ENCODE peak calls at places on chromosomes 1 and 21, in five cellular contexts. One of them, this sample, is unnamed.
A peak's percentile ranks its signal among the peaks of the same experiment; 100 is the strongest.

GRCh38 chr21:33998402-33998801 is 75.0 kb upstream of the MRPS6 start:
- DNase-seq in mesenchymal stem cell: no peak
- DNase-seq in H9: no peak
- DNase-seq in neuronal stem cell: no peak
- DNase-seq in H1: no peak
- DNase-seq in this sample: no peak

GRCh38 chr21:41711416-41712023 is 55.3 kb downstream of the RIPK4 start:
- DNase-seq in mesenchymal stem cell: no peak
- DNase-seq in H9: no peak
- DNase-seq in neuronal stem cell: no peak
- DNase-seq in H1: peak; percentile 60
- DNase-seq in this sample: no peak

GRCh38 chr1:170521818-170522217 is 10.1 kb upstream of the GORAB start:
- DNase-seq in mesenchymal stem cell: no peak
- DNase-seq in H1: no peak
- DNase-seq in neuronal stem cell: no peak
- DNase-seq in H9: no peak
- DNase-seq in this sample: no peak

GRCh38 chr1:46735708-46736324 is 16.9 kb upstream of the EFCAB14 start:
- DNase-seq in mesenchymal stem cell: peak; percentile 68
- DNase-seq in neuronal stem cell: peak; percentile 75
- DNase-seq in H1: peak; percentile 72
- DNase-seq in H9: peak; percentile 60
- DNase-seq in this sample: no peak

GRCh38 chr21:25568230-25568629 is 39.1 kb downstream of the MRPL39 start:
- DNase-seq in neuronal stem cell: no peak
- DNase-seq in H1: no peak
- DNase-seq in mesenchymal stem cell: peak; percentile 80
- DNase-seq in H9: no peak
- DNase-seq in this sample: no peak

GRCh38 chr1:22105611-22106207 is 37.2 kb downstream of the WNT4 start:
- DNase-seq in neuronal stem cell: peak; percentile 26
- DNase-seq in mesenchymal stem cell: peak; percentile 71
- DNase-seq in H1: no peak
- DNase-seq in H9: no peak
- DNase-seq in this sample: peak; percentile 33

GRCh38 chr1:64536836-64537490 is 67.0 kb downstream of the CACHD1 start:
- DNase-seq in H9: no peak
- DNase-seq in H1: no peak
- DNase-seq in neuronal stem cell: no peak
- DNase-seq in mesenchymal stem cell: no peak
- DNase-seq in this sample: no peak

GRCh38 chr1:19436716-19437476 is 48.4 kb downstream of the CAPZB start:
- DNase-seq in H9: no peak
- DNase-seq in mesenchymal stem cell: peak; percentile 69
- DNase-seq in neuronal stem cell: no peak
- DNase-seq in H1: no peak
- DNase-seq in this sample: peak; percentile 40

GRCh38 chr21:44596068-44596725 is 3.9 kb upstream of the KRTAP10-6 start:
- DNase-seq in H1: peak; percentile 39
- DNase-seq in neuronal stem cell: no peak
- DNase-seq in mesenchymal stem cell: no peak
- DNase-seq in H9: peak; percentile 23
- DNase-seq in this sample: no peak

GRCh38 chr21:46069719-46070279 is 28.1 kb upstream of the COL6A2 start:
- DNase-seq in neuronal stem cell: no peak
- DNase-seq in H9: peak; percentile 14
- DNase-seq in H1: no peak
- DNase-seq in mesenchymal stem cell: no peak
- DNase-seq in this sample: no peak

GRCh38 chr1:209652121-209652742 is at the start of gene LAMB3:
- DNase-seq in neuronal stem cell: no peak
- DNase-seq in H9: no peak
- DNase-seq in H1: no peak
- DNase-seq in mesenchymal stem cell: no peak
- DNase-seq in this sample: peak; percentile 78

GRCh38 chr1:70411360-70411844 is 334 bp downstream of the CTH start:
- DNase-seq in mesenchymal stem cell: no peak
- DNase-seq in H9: no peak
- DNase-seq in neuronal stem cell: no peak
- DNase-seq in H1: no peak
- DNase-seq in this sample: peak; percentile 50

GRCh38 chr1:25432749-25433388 is 2.2 kb downstream of the MACO1 start:
- DNase-seq in mesenchymal stem cell: no peak
- DNase-seq in neuronal stem cell: no peak
- DNase-seq in H9: no peak
- DNase-seq in H1: no peak
- DNase-seq in this sample: no peak

GRCh38 chr1:87927391-87928073 is 598.9 kb downstream of the LMO4 start:
- DNase-seq in H9: no peak
- DNase-seq in H1: no peak
- DNase-seq in mesenchymal stem cell: no peak
- DNase-seq in neuronal stem cell: no peak
- DNase-seq in this sample: no peak

GRCh38 chr1:168603501-168604107 is 27.2 kb downstream of the XCL1 start:
- DNase-seq in mesenchymal stem cell: peak; percentile 70
- DNase-seq in neuronal stem cell: peak; percentile 58
- DNase-seq in H9: peak; percentile 86
- DNase-seq in H1: peak; percentile 82
- DNase-seq in this sample: peak; percentile 55

GRCh38 chr1:92638498-92638897 is 146.4 kb downstream of the EVI5 start:
- DNase-seq in H9: no peak
- DNase-seq in neuronal stem cell: no peak
- DNase-seq in H1: no peak
- DNase-seq in mesenchymal stem cell: no peak
- DNase-seq in this sample: no peak

GRCh38 chr1:2820731-2821372 is 19.4 kb upstream of the TTC34 start:
- DNase-seq in H1: no peak
- DNase-seq in H9: no peak
- DNase-seq in mesenchymal stem cell: no peak
- DNase-seq in neuronal stem cell: no peak
- DNase-seq in this sample: no peak

GRCh38 chr1:36872126-36872754 is 162.1 kb downstream of the GRIK3 start:
- DNase-seq in H9: no peak
- DNase-seq in mesenchymal stem cell: no peak
- DNase-seq in neuronal stem cell: no peak
- DNase-seq in H1: no peak
- DNase-seq in this sample: no peak

GRCh38 chr1:217029311-217030157 is 306.3 kb upstream of the ESRRG start:
- DNase-seq in H1: no peak
- DNase-seq in H9: no peak
- DNase-seq in neuronal stem cell: no peak
- DNase-seq in mesenchymal stem cell: peak; percentile 50
- DNase-seq in this sample: peak; percentile 39

GRCh38 chr21:45460611-45461368 is 55.8 kb downstream of the COL18A1 start:
- DNase-seq in mesenchymal stem cell: peak; percentile 91
- DNase-seq in neuronal stem cell: no peak
- DNase-seq in H1: no peak
- DNase-seq in H9: no peak
- DNase-seq in this sample: no peak

GRCh38 chr1:29563092-29563491 is 326.8 kb downstream of the PTPRU start:
- DNase-seq in neuronal stem cell: no peak
- DNase-seq in mesenchymal stem cell: no peak
- DNase-seq in H1: no peak
- DNase-seq in H9: no peak
- DNase-seq in this sample: no peak

GRCh38 chr1:157136133-157136532 is 2.1 kb downstream of the ETV3 start:
- DNase-seq in neuronal stem cell: no peak
- DNase-seq in mesenchymal stem cell: no peak
- DNase-seq in H1: no peak
- DNase-seq in H9: no peak
- DNase-seq in this sample: peak; percentile 22

GRCh38 chr1:206828061-206828460 is 37.4 kb upstream of the IL20 start:
- DNase-seq in mesenchymal stem cell: peak; percentile 35
- DNase-seq in H1: no peak
- DNase-seq in neuronal stem cell: no peak
- DNase-seq in H9: no peak
- DNase-seq in this sample: no peak

GRCh38 chr1:206824327-206824726 is 41.1 kb upstream of the IL20 start:
- DNase-seq in mesenchymal stem cell: peak; percentile 29
- DNase-seq in neuronal stem cell: no peak
- DNase-seq in H1: no peak
- DNase-seq in H9: no peak
- DNase-seq in this sample: no peak

GRCh38 chr1:206823725-206824124 is 41.7 kb upstream of the IL20 start:
- DNase-seq in neuronal stem cell: no peak
- DNase-seq in H9: no peak
- DNase-seq in mesenchymal stem cell: peak; percentile 36
- DNase-seq in H1: no peak
- DNase-seq in this sample: no peak

GRCh38 chr1:206828765-206829164 is 36.7 kb upstream of the IL20 start:
- DNase-seq in H1: no peak
- DNase-seq in mesenchymal stem cell: no peak
- DNase-seq in neuronal stem cell: no peak
- DNase-seq in H9: no peak
- DNase-seq in this sample: no peak

DNA sequence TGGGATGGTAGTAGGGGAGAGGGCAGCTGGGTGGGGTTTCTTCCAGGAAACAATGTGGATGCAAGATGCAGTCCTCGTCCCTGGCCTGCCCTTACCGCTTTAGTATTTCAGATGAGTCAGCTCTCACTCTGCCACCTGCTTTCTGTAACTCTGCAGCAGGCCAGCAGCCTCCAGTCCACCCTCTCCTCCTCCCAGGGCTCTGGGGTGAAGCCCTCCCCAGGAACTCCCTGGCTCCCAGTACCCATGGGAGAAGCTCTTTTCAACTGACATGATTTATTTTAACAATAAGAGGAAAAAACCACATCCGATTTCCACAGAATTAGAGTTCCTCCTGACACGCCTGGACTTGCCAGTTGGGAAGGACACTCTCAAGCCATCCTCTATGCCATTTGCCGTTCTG is 39.0 kb upstream of the IL20 start:
- DNase-seq in mesenchymal stem cell: peak; percentile 91
- DNase-seq in H9: no peak
- DNase-seq in neuronal stem cell: no peak
- DNase-seq in H1: no peak
- DNase-seq in this sample: no peak
- H3K14ac ChIP-seq in mesenchymal stem cell: no peak overlapping the region
- H3K14ac ChIP-seq in H9: no peak overlapping the region
- H3K14ac ChIP-seq in neuronal stem cell: no peak overlapping the region
- H3K14ac ChIP-seq in H1: no peak overlapping the region
- H3K14ac ChIP-seq in this sample: no peak overlapping the region

DNA sequence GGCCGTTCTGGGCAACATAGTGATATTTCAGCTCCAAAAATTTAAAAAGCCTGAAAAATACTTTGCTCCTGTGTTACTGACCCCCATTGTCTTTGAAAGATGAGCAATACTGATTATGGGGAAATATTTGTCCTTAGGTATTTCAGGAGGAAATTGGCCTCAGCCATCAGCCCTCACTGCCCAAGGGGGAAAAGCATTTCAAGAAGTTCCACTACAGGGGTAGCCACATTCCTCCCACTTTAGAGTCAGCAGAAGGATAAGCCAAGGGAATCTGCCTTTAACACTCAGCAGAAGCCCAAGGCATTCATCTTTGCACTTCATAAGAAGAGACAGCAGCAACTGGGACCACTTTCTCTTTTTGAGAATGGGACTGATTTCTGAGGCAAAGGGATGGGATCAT is 40.5 kb upstream of the ZNF326 start:
- DNase-seq in mesenchymal stem cell: no peak
- DNase-seq in H1: peak; percentile 35
- DNase-seq in neuronal stem cell: no peak
- DNase-seq in H9: no peak
- DNase-seq in this sample: peak; percentile 94
- H3K14ac ChIP-seq in mesenchymal stem cell: no peak overlapping the region
- H3K14ac ChIP-seq in H1: no peak overlapping the region
- H3K14ac ChIP-seq in neuronal stem cell: no peak overlapping the region
- H3K14ac ChIP-seq in H9: no peak overlapping the region
- H3K14ac ChIP-seq in this sample: no peak overlapping the region

GRCh38 chr1:206725053-206725963 is 40.6 kb downstream of the MAPKAPK2 start:
- DNase-seq in mesenchymal stem cell: peak; percentile 60
- DNase-seq in H1: peak; percentile 77
- DNase-seq in neuronal stem cell: peak; percentile 32
- DNase-seq in H9: peak; percentile 73
- DNase-seq in this sample: peak; percentile 53

GRCh38 chr1:206727981-206728380 is 42.6 kb upstream of the IL19 start:
- DNase-seq in H9: no peak
- DNase-seq in neuronal stem cell: no peak
- DNase-seq in H1: no peak
- DNase-seq in mesenchymal stem cell: no peak
- DNase-seq in this sample: no peak

GRCh38 chr1:206729050-206729449 is 41.5 kb upstream of the IL19 start:
- DNase-seq in mesenchymal stem cell: no peak
- DNase-seq in H1: no peak
- DNase-seq in H9: no peak
- DNase-seq in neuronal stem cell: no peak
- DNase-seq in this sample: no peak

GRCh38 chr1:206729507-206729906 is 41.1 kb upstream of the IL19 start:
- DNase-seq in mesenchymal stem cell: no peak
- DNase-seq in neuronal stem cell: no peak
- DNase-seq in H9: no peak
- DNase-seq in H1: no peak
- DNase-seq in this sample: no peak

DNA sequence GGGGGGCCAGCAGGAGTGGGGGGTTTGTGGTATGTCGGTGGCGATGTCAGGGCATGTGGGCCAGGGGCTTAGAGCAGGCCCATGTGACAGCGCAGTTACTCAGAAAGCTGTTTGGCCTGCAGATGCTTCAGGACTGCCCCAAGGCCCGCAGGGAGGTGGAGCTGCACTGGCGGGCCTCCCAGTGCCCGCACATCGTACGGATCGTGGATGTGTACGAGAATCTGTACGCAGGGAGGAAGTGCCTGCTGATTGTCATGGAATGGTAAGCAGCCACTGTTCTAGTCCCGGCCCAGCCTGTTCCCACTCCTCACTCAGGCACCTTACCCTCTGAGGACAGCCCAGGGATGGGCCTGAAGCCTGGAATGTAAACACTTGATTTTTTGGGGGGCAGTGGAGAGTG is 42.0 kb upstream of the IL19 start:
- DNase-seq in neuronal stem cell: no peak
- DNase-seq in mesenchymal stem cell: no peak
- DNase-seq in H1: no peak
- DNase-seq in H9: no peak
- DNase-seq in this sample: no peak
- H3K14ac ChIP-seq in neuronal stem cell: no peak overlapping the region
- H3K14ac ChIP-seq in mesenchymal stem cell: no peak overlapping the region
- H3K14ac ChIP-seq in H1: no peak overlapping the region
- H3K14ac ChIP-seq in H9: no peak overlapping the region
- H3K14ac ChIP-seq in this sample: no peak overlapping the region

DNA sequence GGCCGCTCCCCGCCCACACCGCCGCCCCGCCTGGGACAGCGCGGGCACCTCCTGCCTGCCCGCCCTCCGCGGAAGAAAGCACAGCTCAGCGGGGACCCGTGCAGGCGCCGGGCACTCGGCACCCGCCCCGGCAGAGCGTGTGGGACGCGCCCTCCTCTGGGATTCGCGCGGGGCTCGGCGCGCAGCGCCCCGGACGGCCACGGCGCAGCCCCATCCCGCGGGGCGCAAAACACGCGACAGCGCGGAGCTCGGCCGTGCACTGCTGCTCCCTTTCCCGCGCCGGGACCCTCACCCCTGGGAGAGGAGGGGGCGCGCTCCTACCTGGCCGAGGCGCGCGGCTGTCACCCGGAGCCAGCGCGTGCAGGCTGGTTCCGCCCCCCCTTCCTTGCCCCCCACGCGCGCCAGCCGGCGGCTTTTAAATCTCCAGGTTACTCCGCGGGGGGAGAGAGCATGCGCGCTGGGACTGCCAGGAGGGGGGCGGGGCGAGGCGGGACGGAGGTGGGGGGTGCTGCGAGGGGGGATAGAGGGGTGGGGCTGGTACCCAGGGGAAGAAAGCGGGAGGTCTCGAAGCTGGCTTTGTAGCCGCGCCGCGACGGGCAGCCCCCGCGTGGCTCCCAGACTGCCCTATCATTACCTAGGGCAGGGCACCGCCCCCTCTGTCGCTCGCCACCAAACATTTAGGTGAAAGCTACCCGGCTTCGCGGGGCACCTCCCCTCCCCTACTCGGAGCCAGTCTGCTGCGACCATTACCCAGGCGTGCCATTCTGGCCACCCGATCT is at the start of gene SLC45A3:
- DNase-seq in mesenchymal stem cell: no peak
- DNase-seq in neuronal stem cell: peak; percentile 48
- DNase-seq in H1: no peak
- DNase-seq in H9: peak; percentile 75
- DNase-seq in this sample: no peak
- H3K14ac ChIP-seq in mesenchymal stem cell: peak within 1 kb of the TSS; percentile 84
- H3K14ac ChIP-seq in neuronal stem cell: no peak within 1 kb of the TSS
- H3K14ac ChIP-seq in H1: no peak within 1 kb of the TSS
- H3K14ac ChIP-seq in H9: peak within 1 kb of the TSS; percentile 69
- H3K14ac ChIP-seq in this sample: peak within 1 kb of the TSS; percentile 27